ENCODE peak calls at places on chromosomes 13 and 19, in nine cellular contexts. J, C, S, B, V, X, U, M and E are unnamed samples.

GRCh38 chr19:40424637-40425449 is 949 bp downstream of the SERTAD1 start:
- DNase-seq in C (peak), X (no peak), B (no peak), J (peak), V (no peak), S (peak), M (no peak), U (no peak), E (no peak)

GRCh38 chr19:17307876-17308377 is 1.4 kb upstream of the DDA1 start:
- DNase-seq in J (no peak), X (no peak), U (no peak), C (no peak), S (no peak), B (no peak), V (no peak), M (no peak), E (no peak)

GRCh38 chr19:36236304-36236945 is 21.5 kb downstream of the ZNF146 start:
- DNase-seq in M (no peak), S (no peak), U (no peak), V (no peak), J (no peak), C (no peak), B (no peak), X (no peak), E (no peak)

GRCh38 chr13:33611016-33611805 is 206.7 kb upstream of the RFC3 start:
- DNase-seq in C (peak), X (no peak), M (no peak), J (no peak), V (peak), B (peak), U (no peak), S (no peak), E (peak)

GRCh38 chr19:5646703-5647102 is 23.8 kb downstream of the SAFB start:
- DNase-seq in V (no peak), U (no peak), B (no peak), M (no peak), J (no peak), C (no peak), S (no peak), X (no peak), E (no peak)

GRCh38 chr13:99404005-99404755 is 97.0 kb upstream of the GPR183 start:
- DNase-seq in S (no peak), B (no peak), V (peak), X (peak), M (no peak), C (no peak), U (no peak), J (no peak), E (no peak)

GRCh38 chr13:98766716-98767115 is 14.2 kb upstream of the SLC15A1 start:
- DNase-seq in X (no peak), J (no peak), M (no peak), S (no peak), U (no peak), B (no peak), C (no peak), V (no peak), E (no peak)

GRCh38 chr13:85997587-85997986 is 198.4 kb upstream of the SLITRK6 start:
- DNase-seq in M (no peak), J (no peak), V (no peak), C (no peak), U (no peak), B (no peak), S (no peak), X (no peak), E (no peak)

GRCh38 chr13:41905600-41906254 is 55.2 kb downstream of the VWA8 start:
- DNase-seq in M (no peak), U (no peak), X (peak), J (peak), V (peak), S (no peak), C (no peak), B (peak), E (no peak)

GRCh38 chr19:5850189-5850588 is 1.1 kb downstream of the FUT3 start:
- DNase-seq in M (no peak), C (no peak), X (peak), V (no peak), J (no peak), S (no peak), B (no peak), U (no peak), E (no peak)

GRCh38 chr13:103039183-103039582 is 27.0 kb downstream of the SLC10A2 start:
- DNase-seq in V (no peak), S (no peak), M (no peak), B (no peak), J (peak), C (no peak), X (no peak), U (no peak), E (no peak)

GRCh38 chr19:15260939-15261338 is 28.7 kb upstream of the EPHX3 start:
- DNase-seq in U (no peak), J (peak), B (peak), V (no peak), M (no peak), X (peak), S (no peak), C (peak), E (no peak)

GRCh38 chr19:2087621-2088100 is 8.5 kb downstream of the MOB3A start:
- DNase-seq in X (no peak), C (no peak), S (no peak), M (no peak), J (no peak), V (no peak), U (no peak), B (no peak), E (no peak)

GRCh38 chr13:37058801-37059135 is 720 bp downstream of the SUPT20H start:
- DNase-seq in S (peak), V (no peak), M (peak), U (no peak), B (peak), C (peak), X (no peak), J (no peak), E (peak)

GRCh38 chr13:73696713-73697112 is 437.5 kb downstream of the KLF12 start:
- DNase-seq in X (no peak), V (no peak), J (no peak), M (no peak), S (no peak), B (no peak), C (no peak), U (no peak), E (no peak)